ENCODE peak calls at places on chromosomes 11 and 22, in eight cellular contexts. E, C, U, H, T, K, D and A are unnamed samples.

GRCh38 chr11:75281469-75282095 is 41.0 kb downstream of the TPBGL start:
- DNase-seq in C (no peak), K (no peak), H (no peak), E (no peak), U (peak; percentile 65), T (no peak), D (no peak), A (no peak)

GRCh38 chr11:108754901-108755625 is 90.2 kb downstream of the DDX10 start:
- DNase-seq in D (no peak), E (no peak), T (peak; percentile 43), K (no peak), C (no peak), U (no peak), H (no peak), A (peak; percentile 40)

GRCh38 chr11:133819916-133820315 is 25.4 kb downstream of the SPATA19 start:
- DNase-seq in T (no peak), E (no peak), U (no peak), H (no peak), C (no peak), K (no peak), D (no peak), A (no peak)

GRCh38 chr22:46241397-46242007 is 8.6 kb downstream of the CDPF1 start:
- DNase-seq in H (no peak), E (no peak), U (no peak), C (peak; percentile 85), T (no peak), K (no peak), D (no peak), A (no peak)

GRCh38 chr11:108559340-108559739 is 34.2 kb downstream of the EXPH5 start:
- DNase-seq in C (no peak), K (no peak), E (no peak), T (peak; percentile 82), D (no peak), H (no peak), U (no peak), A (no peak)

GRCh38 chr22:41772645-41773044 is 27.8 kb upstream of the CCDC134 start:
- DNase-seq in T (no peak), D (no peak), C (no peak), H (no peak), K (peak; percentile 26), E (no peak), U (no peak), A (no peak)

GRCh38 chr22:24099661-24100060 is 81.6 kb upstream of the SUSD2 start:
- DNase-seq in T (no peak), C (no peak), D (no peak), E (no peak), H (no peak), U (peak; percentile 40), K (no peak), A (no peak)

GRCh38 chr22:24938741-24939341 is 7.7 kb downstream of the LHFPL7 start:
- DNase-seq in C (peak; percentile 76), E (no peak), D (peak; percentile 74), K (no peak), U (no peak), H (no peak), T (peak; percentile 32), A (no peak)

GRCh38 chr11:106001304-106002012 is 20.6 kb downstream of the MSANTD4 start:
- DNase-seq in E (no peak), H (no peak), T (no peak), U (no peak), K (no peak), D (no peak), C (no peak), A (no peak)

GRCh38 chr11:66426314-66426713 is 5.5 kb downstream of the NPAS4 start:
- DNase-seq in E (no peak), U (no peak), K (no peak), D (no peak), T (no peak), C (no peak), H (no peak), A (no peak)

GRCh38 chr11:64340671-64341335 is 799 bp downstream of the CCDC88B start:
- DNase-seq in C (peak; percentile 81), H (no peak), K (no peak), D (peak; percentile 85), E (no peak), T (no peak), U (peak; percentile 96), A (no peak)

GRCh38 chr11:3796346-3796745 is 1.0 kb downstream of the NUP98 start:
- DNase-seq in K (no peak), T (no peak), H (no peak), E (no peak), U (no peak), C (no peak), D (no peak), A (no peak)

GRCh38 chr11:117020287-117020686 is 77.9 kb downstream of the SIK3 start:
- DNase-seq in C (no peak), D (no peak), H (no peak), T (no peak), K (no peak), U (no peak), E (no peak), A (no peak)

GRCh38 chr11:117019871-117020270 is 78.4 kb downstream of the SIK3 start:
- DNase-seq in E (no peak), U (no peak), T (no peak), D (no peak), H (no peak), K (no peak), C (no peak), A (no peak)

GRCh38 chr11:117017456-117017855 is 80.8 kb downstream of the SIK3 start:
- DNase-seq in E (no peak), T (no peak), D (no peak), C (no peak), K (no peak), H (no peak), U (no peak), A (peak; percentile 30)

GRCh38 chr11:117016747-117017146 is 81.5 kb downstream of the SIK3 start:
- DNase-seq in T (no peak), C (no peak), D (no peak), E (no peak), H (no peak), U (no peak), K (no peak), A (no peak)

DNA sequence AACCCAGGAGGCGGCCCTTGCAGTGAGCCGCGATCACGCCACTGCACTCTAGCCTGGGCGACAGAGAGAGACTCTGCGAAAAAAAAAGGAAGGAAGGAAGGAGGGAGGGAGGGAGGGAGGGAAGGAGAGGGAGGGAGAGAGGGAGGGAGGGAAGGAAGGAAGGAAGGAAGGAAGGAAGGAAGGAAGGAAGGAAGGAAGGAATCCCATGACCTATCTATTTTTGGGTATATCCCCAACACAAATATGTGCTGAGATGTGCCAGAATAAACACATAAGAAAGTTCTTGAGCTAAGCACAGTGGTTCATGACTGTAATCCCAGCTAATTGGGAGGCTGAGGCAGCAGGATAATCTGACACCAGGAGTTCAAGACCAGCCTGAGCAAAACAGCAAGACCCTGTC is 82.0 kb downstream of the SIK3 start:
- DNase-seq in C (no peak), E (no peak), H (no peak), D (no peak), T (no peak), K (no peak), U (no peak), A (no peak)
- TF ChIP-seq CTCF in C (no peak), E (no peak), H (no peak), D (no peak), T (no peak), K (no peak), U (no peak), A (no peak)

DNA sequence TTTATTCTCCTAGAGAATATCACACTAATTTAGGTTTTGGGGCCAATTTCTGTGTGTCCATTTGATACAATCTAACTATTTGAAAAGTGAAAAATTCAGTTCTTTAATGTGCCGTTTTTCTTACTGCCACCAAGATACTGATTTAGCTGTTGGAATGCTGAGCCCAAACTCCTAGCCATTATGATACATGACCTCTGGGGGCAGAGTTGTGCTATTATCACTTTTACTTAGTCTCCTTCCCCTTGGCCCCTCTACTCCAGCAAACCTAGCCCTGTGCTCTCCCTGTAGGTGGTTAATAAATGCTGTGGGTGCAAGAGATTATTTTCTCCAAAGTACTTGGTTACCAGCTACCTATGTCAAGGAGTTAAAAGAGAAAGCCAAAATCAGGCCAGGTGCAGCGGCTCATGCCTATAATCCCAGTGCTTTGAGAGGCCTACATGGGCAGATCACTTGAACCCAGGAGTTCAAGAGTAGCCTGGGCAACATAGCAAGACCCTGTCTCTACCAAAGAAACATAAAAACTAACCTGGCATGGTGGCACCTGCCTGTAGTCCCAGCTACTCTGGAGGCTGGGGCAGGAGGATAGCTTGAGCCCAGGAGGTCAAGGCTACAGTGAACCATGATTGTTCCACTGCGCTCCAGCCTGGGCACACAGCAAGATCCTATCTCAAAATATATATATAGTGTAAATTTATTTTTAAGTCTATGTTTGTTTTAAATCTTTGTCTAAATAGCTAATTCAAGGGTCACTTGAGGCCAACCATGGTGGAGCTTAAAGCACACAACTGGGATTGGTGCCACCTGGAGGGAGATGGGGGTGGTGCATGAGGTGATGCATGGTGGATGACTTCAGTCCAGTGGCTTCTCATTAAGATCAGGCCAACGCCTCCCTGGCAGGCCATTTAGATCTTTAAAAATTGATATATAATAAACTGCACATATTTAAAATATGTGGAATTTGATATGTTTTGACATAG is 193.2 kb upstream of the PLET1 start:
- DNase-seq in C (peak; percentile 51), K (peak; percentile 14), D (peak; percentile 40), T (peak; percentile 8), E (no peak), H (no peak), U (no peak), A (peak; percentile 27)
- TF ChIP-seq CTCF in C (peak; percentile 52), K (peak; percentile 60), D (peak; percentile 49), T (peak; percentile 51), E (no peak), H (peak; percentile 56), U (peak; percentile 32), A (peak; percentile 41)

DNA sequence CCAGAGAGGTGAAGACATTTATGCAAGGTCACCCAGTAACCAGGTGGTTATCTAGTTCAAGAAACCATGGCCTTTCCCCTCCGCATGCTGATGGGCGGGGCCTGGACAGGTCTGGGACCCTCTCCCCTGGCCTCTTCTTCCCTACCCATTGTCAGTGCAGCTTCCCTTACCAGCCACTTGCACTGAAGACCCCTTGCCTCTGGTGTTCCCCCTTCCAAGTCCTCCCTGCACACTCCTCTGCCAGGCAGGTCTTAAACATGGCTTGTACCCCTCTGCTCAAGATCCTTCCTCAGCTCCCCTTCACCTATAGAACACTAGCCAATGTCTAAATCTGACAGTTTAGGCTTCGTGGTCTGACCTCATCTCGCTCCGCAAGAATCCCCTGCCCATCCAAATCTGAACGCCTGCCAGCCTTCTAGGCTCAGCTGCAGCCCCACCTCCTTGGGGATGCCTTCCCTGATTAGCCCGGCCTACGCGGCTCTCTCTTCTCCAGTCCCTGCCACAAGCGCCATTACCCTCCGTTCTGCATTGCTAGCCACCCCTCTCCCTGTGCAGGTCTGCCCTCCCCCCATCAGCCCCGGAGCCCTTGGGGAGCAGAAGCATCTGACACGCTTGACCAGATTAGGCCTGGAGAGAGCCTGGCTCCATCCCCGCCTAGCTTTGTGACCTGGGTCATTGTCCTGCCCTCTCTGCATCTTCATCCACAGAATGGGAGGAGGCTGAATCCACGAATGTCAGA is 213.8 kb downstream of the DSCAML1 start:
- DNase-seq in T (no peak), K (no peak), E (no peak), D (no peak), U (no peak), C (peak; percentile 49), H (no peak), A (no peak)
- TF ChIP-seq CTCF in T (no peak), K (no peak), E (no peak), D (no peak), U (no peak), C (no peak), H (no peak), A (no peak)

GRCh38 chr11:14773755-14774154 is 118.3 kb downstream of the CYP2R1 start:
- DNase-seq in T (no peak), C (no peak), U (no peak), K (no peak), D (no peak), E (no peak), H (no peak), A (no peak)
- TF ChIP-seq CTCF in T (peak; percentile 25), C (peak; percentile 31), U (peak; percentile 15), K (no peak), D (no peak), E (no peak), H (peak; percentile 34), A (no peak)